ENCODE peak calls at places on chromosomes 11 and 22, in nine cellular contexts. One of them, this sample, is unnamed.

GRCh38 chr22:23163665-23164064 is 16.6 kb upstream of the BCR start:
- DNase-seq in neural progenitor cell: no peak
- DNase-seq in AG08396: peak; percentile 35
- DNase-seq in NCI-H1417: no peak
- DNase-seq in B cell: no peak
- DNase-seq in fibroblast of lung: no peak
- DNase-seq in HCT116: no peak
- DNase-seq in RWPE1: no peak
- DNase-seq in NCI-H1105: no peak
- DNase-seq in this sample: no peak

GRCh38 chr11:67505605-67506396 is 638 bp upstream of the PITPNM1 start:
- DNase-seq in RWPE1: peak; percentile 94
- DNase-seq in HCT116: peak; percentile 93
- DNase-seq in AG08396: peak; percentile 96
- DNase-seq in neural progenitor cell: peak; percentile 94
- DNase-seq in NCI-H1417: peak; percentile 90
- DNase-seq in fibroblast of lung: peak; percentile 79
- DNase-seq in NCI-H1105: peak; percentile 85
- DNase-seq in B cell: peak; percentile 95
- DNase-seq in this sample: peak; percentile 87

GRCh38 chr11:73158356-73159051 is 16.4 kb upstream of the FCHSD2 start:
- DNase-seq in NCI-H1105: no peak
- DNase-seq in B cell: no peak
- DNase-seq in RWPE1: no peak
- DNase-seq in AG08396: peak; percentile 43
- DNase-seq in neural progenitor cell: no peak
- DNase-seq in fibroblast of lung: peak; percentile 81
- DNase-seq in NCI-H1417: no peak
- DNase-seq in HCT116: no peak
- DNase-seq in this sample: no peak

GRCh38 chr11:1541474-1542204 is 30.4 kb downstream of the DUSP8 start:
- DNase-seq in AG08396: no peak
- DNase-seq in HCT116: no peak
- DNase-seq in NCI-H1417: no peak
- DNase-seq in fibroblast of lung: no peak
- DNase-seq in RWPE1: no peak
- DNase-seq in neural progenitor cell: peak; percentile 34
- DNase-seq in NCI-H1105: no peak
- DNase-seq in B cell: no peak
- DNase-seq in this sample: no peak

GRCh38 chr11:127345819-127346459 is 345.4 kb upstream of the KIRREL3 start:
- DNase-seq in NCI-H1105: peak; percentile 49
- DNase-seq in HCT116: no peak
- DNase-seq in fibroblast of lung: peak; percentile 10
- DNase-seq in RWPE1: peak; percentile 25
- DNase-seq in AG08396: peak; percentile 70
- DNase-seq in NCI-H1417: peak; percentile 75
- DNase-seq in neural progenitor cell: peak; percentile 70
- DNase-seq in B cell: peak; percentile 20
- DNase-seq in this sample: no peak

GRCh38 chr11:116275634-116276033 is 497.2 kb downstream of the BUD13 start:
- DNase-seq in AG08396: peak; percentile 53
- DNase-seq in neural progenitor cell: no peak
- DNase-seq in NCI-H1105: no peak
- DNase-seq in NCI-H1417: no peak
- DNase-seq in HCT116: no peak
- DNase-seq in fibroblast of lung: peak; percentile 46
- DNase-seq in B cell: no peak
- DNase-seq in RWPE1: no peak
- DNase-seq in this sample: no peak

GRCh38 chr11:8006349-8006977 is 19.3 kb downstream of the EIF3F start:
- DNase-seq in NCI-H1417: peak; percentile 81
- DNase-seq in NCI-H1105: peak; percentile 14
- DNase-seq in HCT116: peak; percentile 54
- DNase-seq in RWPE1: peak; percentile 63
- DNase-seq in B cell: peak; percentile 52
- DNase-seq in fibroblast of lung: peak; percentile 53
- DNase-seq in neural progenitor cell: peak; percentile 85
- DNase-seq in AG08396: peak; percentile 77
- DNase-seq in this sample: peak; percentile 17

GRCh38 chr22:44919691-44920090 is 90.1 kb downstream of the PHF21B start:
- DNase-seq in neural progenitor cell: no peak
- DNase-seq in NCI-H1105: no peak
- DNase-seq in B cell: no peak
- DNase-seq in fibroblast of lung: no peak
- DNase-seq in RWPE1: no peak
- DNase-seq in NCI-H1417: no peak
- DNase-seq in AG08396: no peak
- DNase-seq in HCT116: no peak
- DNase-seq in this sample: no peak

GRCh38 chr22:42766860-42767259 is 46.2 kb upstream of the A4GALT start:
- DNase-seq in NCI-H1417: no peak
- DNase-seq in fibroblast of lung: no peak
- DNase-seq in HCT116: no peak
- DNase-seq in AG08396: no peak
- DNase-seq in NCI-H1105: no peak
- DNase-seq in neural progenitor cell: no peak
- DNase-seq in B cell: no peak
- DNase-seq in RWPE1: no peak
- DNase-seq in this sample: no peak

GRCh38 chr11:20599424-20600346 is at the start of gene SLC6A5:
- DNase-seq in B cell: no peak
- DNase-seq in neural progenitor cell: peak; percentile 94
- DNase-seq in NCI-H1105: no peak
- DNase-seq in fibroblast of lung: peak; percentile 11
- DNase-seq in AG08396: peak; percentile 77
- DNase-seq in HCT116: no peak
- DNase-seq in RWPE1: peak; percentile 60
- DNase-seq in NCI-H1417: no peak
- DNase-seq in this sample: no peak

GRCh38 chr22:39943366-39943765 is 16.8 kb upstream of the TMA7B start:
- DNase-seq in neural progenitor cell: peak; percentile 61
- DNase-seq in NCI-H1105: no peak
- DNase-seq in RWPE1: no peak
- DNase-seq in AG08396: no peak
- DNase-seq in B cell: no peak
- DNase-seq in fibroblast of lung: no peak
- DNase-seq in HCT116: no peak
- DNase-seq in NCI-H1417: peak; percentile 4
- DNase-seq in this sample: no peak

GRCh38 chr22:40951795-40952602 is 821 bp downstream of the RBX1 start:
- DNase-seq in HCT116: no peak
- DNase-seq in NCI-H1417: peak; percentile 59
- DNase-seq in AG08396: peak; percentile 11
- DNase-seq in B cell: peak; percentile 19
- DNase-seq in RWPE1: no peak
- DNase-seq in fibroblast of lung: no peak
- DNase-seq in NCI-H1105: no peak
- DNase-seq in neural progenitor cell: no peak
- DNase-seq in this sample: no peak

GRCh38 chr22:38347181-38347943 is 30.1 kb upstream of the CSNK1E start:
- DNase-seq in RWPE1: no peak
- DNase-seq in AG08396: no peak
- DNase-seq in HCT116: no peak
- DNase-seq in NCI-H1417: no peak
- DNase-seq in neural progenitor cell: no peak
- DNase-seq in B cell: no peak
- DNase-seq in fibroblast of lung: no peak
- DNase-seq in NCI-H1105: no peak
- DNase-seq in this sample: no peak

GRCh38 chr11:111352935-111353695 is 26.0 kb downstream of the POU2AF1 start:
- DNase-seq in neural progenitor cell: no peak
- DNase-seq in NCI-H1105: no peak
- DNase-seq in HCT116: no peak
- DNase-seq in NCI-H1417: no peak
- DNase-seq in AG08396: no peak
- DNase-seq in fibroblast of lung: no peak
- DNase-seq in RWPE1: no peak
- DNase-seq in B cell: no peak
- DNase-seq in this sample: no peak

GRCh38 chr22:45329536-45329936 is 19.8 kb downstream of the FAM118A start:
- DNase-seq in fibroblast of lung: no peak
- DNase-seq in RWPE1: no peak
- DNase-seq in neural progenitor cell: no peak
- DNase-seq in NCI-H1417: peak; percentile 27
- DNase-seq in AG08396: no peak
- DNase-seq in B cell: no peak
- DNase-seq in NCI-H1105: peak; percentile 81
- DNase-seq in HCT116: no peak
- DNase-seq in this sample: no peak

GRCh38 chr22:35582218-35582860 is 34.8 kb downstream of the MB start:
- DNase-seq in AG08396: no peak
- DNase-seq in HCT116: no peak
- DNase-seq in fibroblast of lung: no peak
- DNase-seq in NCI-H1105: no peak
- DNase-seq in NCI-H1417: no peak
- DNase-seq in neural progenitor cell: no peak
- DNase-seq in RWPE1: no peak
- DNase-seq in B cell: no peak
- DNase-seq in this sample: no peak

GRCh38 chr22:46737976-46738641 is at the start of gene CERK:
- DNase-seq in neural progenitor cell: peak; percentile 79
- DNase-seq in RWPE1: peak; percentile 44
- DNase-seq in HCT116: no peak
- DNase-seq in NCI-H1417: peak; percentile 61
- DNase-seq in B cell: peak; percentile 69
- DNase-seq in NCI-H1105: peak; percentile 51
- DNase-seq in AG08396: peak; percentile 92
- DNase-seq in fibroblast of lung: peak; percentile 71
- DNase-seq in this sample: peak; percentile 73

GRCh38 chr11:48018561-48019229 is 38.3 kb downstream of the PTPRJ start:
- DNase-seq in NCI-H1105: no peak
- DNase-seq in fibroblast of lung: peak; percentile 35
- DNase-seq in HCT116: no peak
- DNase-seq in B cell: no peak
- DNase-seq in AG08396: no peak
- DNase-seq in RWPE1: no peak
- DNase-seq in neural progenitor cell: peak; percentile 85
- DNase-seq in NCI-H1417: peak; percentile 39
- DNase-seq in this sample: no peak

GRCh38 chr11:120590472-120590871 is 78.9 kb downstream of the GRIK4 start:
- DNase-seq in NCI-H1417: no peak
- DNase-seq in RWPE1: no peak
- DNase-seq in NCI-H1105: no peak
- DNase-seq in neural progenitor cell: no peak
- DNase-seq in HCT116: no peak
- DNase-seq in B cell: no peak
- DNase-seq in AG08396: no peak
- DNase-seq in fibroblast of lung: peak; percentile 65
- DNase-seq in this sample: no peak

GRCh38 chr11:83035070-83035854 is 36.4 kb downstream of the RAB30 start:
- DNase-seq in RWPE1: no peak
- DNase-seq in AG08396: no peak
- DNase-seq in NCI-H1417: no peak
- DNase-seq in fibroblast of lung: peak; percentile 20
- DNase-seq in neural progenitor cell: no peak
- DNase-seq in HCT116: no peak
- DNase-seq in NCI-H1105: no peak
- DNase-seq in B cell: peak; percentile 82
- DNase-seq in this sample: no peak

GRCh38 chr11:73584831-73585230 is 13.1 kb downstream of the FAM168A start:
- DNase-seq in RWPE1: no peak
- DNase-seq in NCI-H1417: no peak
- DNase-seq in neural progenitor cell: no peak
- DNase-seq in AG08396: no peak
- DNase-seq in HCT116: no peak
- DNase-seq in NCI-H1105: no peak
- DNase-seq in fibroblast of lung: no peak
- DNase-seq in B cell: no peak
- DNase-seq in this sample: no peak

GRCh38 chr11:34252015-34252414 is 105.8 kb downstream of the ABTB2 start:
- DNase-seq in HCT116: no peak
- DNase-seq in NCI-H1417: no peak
- DNase-seq in RWPE1: no peak
- DNase-seq in NCI-H1105: no peak
- DNase-seq in neural progenitor cell: no peak
- DNase-seq in fibroblast of lung: no peak
- DNase-seq in B cell: no peak
- DNase-seq in AG08396: no peak
- DNase-seq in this sample: no peak

GRCh38 chr11:65529475-65530156 is 4.7 kb downstream of the SCYL1 start:
- DNase-seq in HCT116: no peak
- DNase-seq in B cell: no peak
- DNase-seq in NCI-H1105: no peak
- DNase-seq in fibroblast of lung: no peak
- DNase-seq in NCI-H1417: no peak
- DNase-seq in RWPE1: no peak
- DNase-seq in neural progenitor cell: no peak
- DNase-seq in AG08396: no peak
- DNase-seq in this sample: no peak

GRCh38 chr22:39207141-39208012 is 37.4 kb downstream of the PDGFB start:
- DNase-seq in HCT116: no peak
- DNase-seq in AG08396: peak; percentile 8
- DNase-seq in RWPE1: peak; percentile 55
- DNase-seq in neural progenitor cell: no peak
- DNase-seq in B cell: no peak
- DNase-seq in fibroblast of lung: peak; percentile 62
- DNase-seq in NCI-H1105: no peak
- DNase-seq in NCI-H1417: peak; percentile 25
- DNase-seq in this sample: no peak

GRCh38 chr11:112555491-112556364 is 295.1 kb upstream of the PLET1 start:
- DNase-seq in NCI-H1105: peak; percentile 10
- DNase-seq in RWPE1: no peak
- DNase-seq in B cell: peak; percentile 49
- DNase-seq in NCI-H1417: peak; percentile 56
- DNase-seq in neural progenitor cell: peak; percentile 75
- DNase-seq in HCT116: peak; percentile 8
- DNase-seq in AG08396: peak; percentile 37
- DNase-seq in fibroblast of lung: peak; percentile 3
- DNase-seq in this sample: peak; percentile 26

GRCh38 chr11:121692236-121692635 is 239.5 kb upstream of the SORL1-AS1 start:
- DNase-seq in HCT116: no peak
- DNase-seq in fibroblast of lung: peak; percentile 47
- DNase-seq in AG08396: no peak
- DNase-seq in RWPE1: no peak
- DNase-seq in NCI-H1417: no peak
- DNase-seq in B cell: no peak
- DNase-seq in NCI-H1105: no peak
- DNase-seq in neural progenitor cell: no peak
- DNase-seq in this sample: no peak

GRCh38 chr22:50415426-50415825 is 59.4 kb downstream of the SBF1 start:
- DNase-seq in AG08396: no peak
- DNase-seq in NCI-H1105: no peak
- DNase-seq in NCI-H1417: no peak
- DNase-seq in fibroblast of lung: no peak
- DNase-seq in B cell: no peak
- DNase-seq in RWPE1: no peak
- DNase-seq in neural progenitor cell: no peak
- DNase-seq in HCT116: no peak
- DNase-seq in this sample: no peak

GRCh38 chr22:27372969-27373670 is 428.4 kb downstream of the MN1 start:
- DNase-seq in fibroblast of lung: peak; percentile 39
- DNase-seq in HCT116: no peak
- DNase-seq in RWPE1: no peak
- DNase-seq in neural progenitor cell: peak; percentile 96
- DNase-seq in NCI-H1105: peak; percentile 49
- DNase-seq in AG08396: no peak
- DNase-seq in B cell: no peak
- DNase-seq in NCI-H1417: peak; percentile 60
- DNase-seq in this sample: no peak

GRCh38 chr22:46007848-46008261 is 30.9 kb upstream of the WNT7B start:
- DNase-seq in neural progenitor cell: no peak
- DNase-seq in NCI-H1105: no peak
- DNase-seq in HCT116: no peak
- DNase-seq in RWPE1: peak; percentile 82
- DNase-seq in NCI-H1417: peak; percentile 94
- DNase-seq in B cell: no peak
- DNase-seq in fibroblast of lung: peak; percentile 98
- DNase-seq in AG08396: peak; percentile 91
- DNase-seq in this sample: no peak

GRCh38 chr11:64036081-64037026 is 623 bp downstream of the FLRT1 start:
- DNase-seq in AG08396: peak; percentile 76
- DNase-seq in NCI-H1105: peak; percentile 37
- DNase-seq in fibroblast of lung: peak; percentile 49
- DNase-seq in neural progenitor cell: peak; percentile 52
- DNase-seq in B cell: no peak
- DNase-seq in NCI-H1417: peak; percentile 79
- DNase-seq in HCT116: no peak
- DNase-seq in RWPE1: no peak
- DNase-seq in this sample: no peak

This sample was measured in effector memory CD4-positive, alpha-beta T cell.